ENCODE peak calls at places on chromosomes 1 and 21, in five cellular contexts. One of them, this sample, is unnamed.

GRCh38 chr1:235050911-235051360 is 77.7 kb downstream of the TOMM20 start:
- DNase-seq in GM12878: no peak
- DNase-seq in HepG2: no peak
- DNase-seq in GM12891: no peak
- DNase-seq in K562: peak
- DNase-seq in this sample: no peak

GRCh38 chr1:37159102-37159501 is 124.8 kb upstream of the GRIK3 start:
- DNase-seq in GM12878: no peak
- DNase-seq in HepG2: no peak
- DNase-seq in GM12891: no peak
- DNase-seq in K562: peak
- DNase-seq in this sample: no peak

GRCh38 chr21:37208056-37208705 is 59.0 kb downstream of the VPS26C start:
- DNase-seq in GM12878: peak
- DNase-seq in HepG2: peak
- DNase-seq in GM12891: no peak
- DNase-seq in K562: peak
- DNase-seq in this sample: peak

GRCh38 chr1:6040859-6041415 is 4.8 kb upstream of the KCNAB2 start:
- DNase-seq in GM12878: no peak
- DNase-seq in HepG2: no peak
- DNase-seq in GM12891: no peak
- DNase-seq in K562: no peak
- DNase-seq in this sample: no peak

GRCh38 chr1:151472852-151473731 is 13.8 kb upstream of the POGZ start:
- DNase-seq in GM12878: no peak
- DNase-seq in HepG2: no peak
- DNase-seq in GM12891: no peak
- DNase-seq in K562: peak
- DNase-seq in this sample: no peak

GRCh38 chr1:7679873-7680790 is 91.0 kb upstream of the VAMP3 start:
- DNase-seq in GM12878: no peak
- DNase-seq in HepG2: no peak
- DNase-seq in GM12891: no peak
- DNase-seq in K562: peak
- DNase-seq in this sample: no peak

GRCh38 chr1:115969509-115969908 is 6.8 kb upstream of the SLC22A15 start:
- DNase-seq in GM12878: no peak
- DNase-seq in HepG2: no peak
- DNase-seq in GM12891: no peak
- DNase-seq in K562: peak
- DNase-seq in this sample: no peak

GRCh38 chr1:12143631-12144155 is 23.1 kb upstream of the TNFRSF1B start:
- DNase-seq in GM12878: no peak
- DNase-seq in HepG2: no peak
- DNase-seq in GM12891: no peak
- DNase-seq in K562: no peak
- DNase-seq in this sample: no peak

GRCh38 chr21:17911628-17912027 is 92.5 kb upstream of the C21orf91 start:
- DNase-seq in GM12878: no peak
- DNase-seq in HepG2: no peak
- DNase-seq in GM12891: no peak
- DNase-seq in K562: no peak
- DNase-seq in this sample: no peak

GRCh38 chr1:34479731-34480130 is 275.1 kb upstream of the GJB5 start:
- DNase-seq in GM12878: no peak
- DNase-seq in HepG2: no peak
- DNase-seq in GM12891: no peak
- DNase-seq in K562: no peak
- DNase-seq in this sample: no peak

GRCh38 chr1:44532567-44532944 is 127.5 kb downstream of the RNF220 start:
- DNase-seq in GM12878: no peak
- DNase-seq in HepG2: peak
- DNase-seq in GM12891: no peak
- DNase-seq in K562: peak
- DNase-seq in this sample: no peak

GRCh38 chr21:29232601-29233541 is 65.9 kb upstream of the BACH1 start:
- DNase-seq in GM12878: no peak
- DNase-seq in HepG2: no peak
- DNase-seq in GM12891: no peak
- DNase-seq in K562: no peak
- DNase-seq in this sample: no peak

GRCh38 chr21:29233611-29234540 is 64.8 kb upstream of the BACH1 start:
- DNase-seq in GM12878: peak
- DNase-seq in HepG2: no peak
- DNase-seq in GM12891: peak
- DNase-seq in K562: no peak
- DNase-seq in this sample: peak

GRCh38 chr21:29230541-29231275 is 68.0 kb upstream of the BACH1 start:
- DNase-seq in GM12878: no peak
- DNase-seq in HepG2: no peak
- DNase-seq in GM12891: no peak
- DNase-seq in K562: no peak
- DNase-seq in this sample: no peak

GRCh38 chr21:29228306-29228705 is 70.4 kb upstream of the BACH1 start:
- DNase-seq in GM12878: no peak
- DNase-seq in HepG2: no peak
- DNase-seq in GM12891: no peak
- DNase-seq in K562: no peak
- DNase-seq in this sample: no peak

DNA sequence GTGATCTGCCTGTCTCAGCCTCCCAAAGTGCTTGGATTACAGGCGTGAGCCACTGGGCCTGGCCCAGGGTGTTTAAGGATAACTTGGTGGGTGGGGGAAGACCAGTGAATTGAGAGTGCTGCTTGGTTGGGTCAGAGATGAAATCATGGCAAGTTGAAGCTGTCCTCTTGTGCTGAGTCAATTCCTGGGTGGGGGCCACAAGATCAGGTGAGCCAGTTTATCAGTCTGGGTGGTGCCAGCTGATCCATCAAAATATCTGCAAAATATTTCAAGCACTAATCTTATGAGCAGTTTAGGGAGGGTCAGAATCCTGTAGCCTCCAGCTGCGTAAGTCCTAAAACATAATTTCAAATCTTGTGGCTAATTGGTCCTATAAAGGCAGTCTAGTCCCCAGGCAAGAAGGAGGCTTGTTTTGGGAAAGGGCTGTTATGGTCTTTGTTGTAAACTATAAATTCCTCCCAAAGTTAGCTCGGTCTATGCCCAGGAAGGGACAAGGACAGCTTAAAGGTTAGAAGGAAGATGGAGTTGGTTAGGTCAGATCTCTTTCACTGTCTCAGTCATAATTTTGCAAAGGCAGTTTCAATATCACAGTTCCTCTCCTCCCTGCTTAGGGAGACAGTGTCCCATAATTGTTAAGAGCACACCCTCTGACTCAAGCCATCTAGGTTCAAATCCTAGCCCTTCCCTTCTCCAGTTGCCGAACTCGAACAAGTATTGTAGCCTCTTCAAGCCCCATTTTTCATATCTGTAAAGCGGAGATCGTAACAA is 66.8 kb upstream of the BACH1 start:
- DNase-seq in GM12878: no peak
- DNase-seq in HepG2: no peak
- DNase-seq in GM12891: no peak
- DNase-seq in K562: no peak
- DNase-seq in this sample: no peak
- TF ChIP-seq TAF1 in GM12878: no peak
- TF ChIP-seq TAF1 in HepG2: no peak
- TF ChIP-seq TAF1 in GM12891: no peak
- TF ChIP-seq TAF1 in K562: no peak
- TF ChIP-seq TAF1 in this sample: no peak

GRCh38 chr1:204304067-204304466 is 55.7 kb downstream of the PLEKHA6 start:
- DNase-seq in GM12878: no peak
- DNase-seq in HepG2: no peak
- DNase-seq in GM12891: no peak
- DNase-seq in K562: no peak
- DNase-seq in this sample: no peak

GRCh38 chr1:204308023-204308628 is 51.6 kb downstream of the PLEKHA6 start:
- DNase-seq in GM12878: no peak
- DNase-seq in HepG2: no peak
- DNase-seq in GM12891: no peak
- DNase-seq in K562: no peak
- DNase-seq in this sample: no peak

GRCh38 chr1:204306076-204306475 is 53.7 kb downstream of the PLEKHA6 start:
- DNase-seq in GM12878: no peak
- DNase-seq in HepG2: no peak
- DNase-seq in GM12891: no peak
- DNase-seq in K562: no peak
- DNase-seq in this sample: no peak

GRCh38 chr1:204302769-204303168 is 57.0 kb downstream of the PLEKHA6 start:
- DNase-seq in GM12878: no peak
- DNase-seq in HepG2: no peak
- DNase-seq in GM12891: no peak
- DNase-seq in K562: no peak
- DNase-seq in this sample: no peak

GRCh38 chr1:204307334-204307883 is 52.3 kb downstream of the PLEKHA6 start:
- DNase-seq in GM12878: no peak
- DNase-seq in HepG2: no peak
- DNase-seq in GM12891: no peak
- DNase-seq in K562: no peak
- DNase-seq in this sample: no peak
- TF ChIP-seq POLR2AphosphoS5 in GM12878: no peak
- TF ChIP-seq POLR2AphosphoS5 in HepG2: no peak
- TF ChIP-seq POLR2AphosphoS5 in GM12891: no peak
- TF ChIP-seq POLR2AphosphoS5 in K562: no peak
- TF ChIP-seq POLR2AphosphoS5 in this sample: no peak

GRCh38 chr1:1400576-1401456 is 1.7 kb upstream of the CCNL2 start:
- DNase-seq in GM12878: no peak
- DNase-seq in HepG2: peak
- DNase-seq in GM12891: no peak
- DNase-seq in K562: no peak
- DNase-seq in this sample: no peak

GRCh38 chr1:1399187-1399869 is at the start of gene CCNL2:
- DNase-seq in GM12878: peak
- DNase-seq in HepG2: peak
- DNase-seq in GM12891: peak
- DNase-seq in K562: peak
- DNase-seq in this sample: peak

GRCh38 chr1:1401457-1402010 is 2.4 kb upstream of the CCNL2 start:
- DNase-seq in GM12878: no peak
- DNase-seq in HepG2: no peak
- DNase-seq in GM12891: no peak
- DNase-seq in K562: no peak
- DNase-seq in this sample: no peak

GRCh38 chr1:1398677-1399186 is 403 bp downstream of the CCNL2 start:
- DNase-seq in GM12878: no peak
- DNase-seq in HepG2: no peak
- DNase-seq in GM12891: no peak
- DNase-seq in K562: peak
- DNase-seq in this sample: no peak

GRCh38 chr1:1399870-1400575 is 888 bp upstream of the CCNL2 start:
- DNase-seq in GM12878: no peak
- DNase-seq in HepG2: no peak
- DNase-seq in GM12891: no peak
- DNase-seq in K562: no peak
- DNase-seq in this sample: no peak
- TF ChIP-seq POLR2A in GM12878: peak
- TF ChIP-seq POLR2A in HepG2: no peak
- TF ChIP-seq POLR2A in GM12891: no peak
- TF ChIP-seq POLR2A in K562: peak
- TF ChIP-seq POLR2A in this sample: peak

DNA sequence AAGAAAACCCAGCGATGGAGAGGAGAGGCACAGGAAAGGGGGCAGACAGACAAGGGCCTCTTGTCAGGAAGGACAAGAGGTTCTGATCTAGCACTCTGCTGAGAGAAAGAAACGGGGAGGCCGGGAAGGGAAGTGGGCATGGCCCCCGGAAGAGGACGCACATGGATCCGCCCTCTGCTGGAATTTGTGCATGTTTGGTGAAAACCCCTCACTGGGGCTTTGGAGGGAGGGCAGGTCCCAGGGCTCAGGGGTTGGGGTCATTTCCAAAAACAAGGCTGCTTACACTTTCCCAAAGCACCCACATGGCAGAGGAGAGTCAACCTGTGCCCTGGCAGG is 32.4 kb upstream of the ECE1 start:
- DNase-seq in GM12878: no peak
- DNase-seq in HepG2: no peak
- DNase-seq in GM12891: no peak
- DNase-seq in K562: no peak
- DNase-seq in this sample: no peak
- TF ChIP-seq TAF1 in GM12878: no peak
- TF ChIP-seq TAF1 in HepG2: no peak
- TF ChIP-seq TAF1 in GM12891: no peak
- TF ChIP-seq TAF1 in K562: no peak
- TF ChIP-seq TAF1 in this sample: no peak

GRCh38 chr1:23554481-23555224 is 4.6 kb downstream of the ID3 start:
- DNase-seq in GM12878: no peak
- DNase-seq in HepG2: peak
- DNase-seq in GM12891: peak
- DNase-seq in K562: peak
- DNase-seq in this sample: peak

GRCh38 chr1:23555949-23556640 is 3.2 kb downstream of the ID3 start:
- DNase-seq in GM12878: no peak
- DNase-seq in HepG2: peak
- DNase-seq in GM12891: no peak
- DNase-seq in K562: no peak
- DNase-seq in this sample: no peak

GRCh38 chr1:23553896-23554480 is 5.3 kb downstream of the ID3 start:
- DNase-seq in GM12878: no peak
- DNase-seq in HepG2: no peak
- DNase-seq in GM12891: no peak
- DNase-seq in K562: peak
- DNase-seq in this sample: no peak

GRCh38 chr1:23556661-23557470 is 2.4 kb downstream of the ID3 start:
- DNase-seq in GM12878: no peak
- DNase-seq in HepG2: peak
- DNase-seq in GM12891: no peak
- DNase-seq in K562: no peak
- DNase-seq in this sample: no peak

DNA sequence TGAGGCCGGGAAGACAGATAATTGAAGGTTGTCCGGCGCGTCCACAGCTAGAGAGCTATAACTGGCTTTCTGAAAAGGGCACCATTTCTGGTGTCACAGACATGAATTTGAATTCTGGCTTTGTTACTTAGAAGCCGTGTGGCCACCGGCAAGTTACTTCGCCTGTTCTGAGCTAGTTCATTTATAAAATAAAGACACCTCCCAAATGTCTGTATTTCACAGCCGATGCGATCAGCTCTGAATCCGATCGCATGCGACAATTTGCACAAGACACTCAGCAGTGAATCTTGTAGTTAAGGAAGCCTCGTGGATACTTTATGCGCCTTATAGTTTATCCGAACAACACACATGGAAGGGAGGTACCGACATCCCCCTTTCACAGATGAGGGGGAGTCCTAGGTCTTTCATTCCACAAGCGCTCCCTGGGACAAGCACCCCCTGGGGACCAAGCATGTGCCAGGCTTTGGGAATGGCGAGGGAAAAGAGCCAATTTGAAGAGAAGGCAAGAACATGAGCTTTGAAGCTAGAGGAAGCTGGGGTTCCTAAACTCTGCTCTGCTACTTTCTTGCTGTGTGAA is 4.0 kb downstream of the ID3 start:
- DNase-seq in GM12878: no peak
- DNase-seq in HepG2: no peak
- DNase-seq in GM12891: no peak
- DNase-seq in K562: no peak
- DNase-seq in this sample: no peak
- TF ChIP-seq POLR2AphosphoS5 in GM12878: no peak
- TF ChIP-seq POLR2AphosphoS5 in HepG2: no peak
- TF ChIP-seq POLR2AphosphoS5 in GM12891: no peak
- TF ChIP-seq POLR2AphosphoS5 in K562: no peak
- TF ChIP-seq POLR2AphosphoS5 in this sample: no peak

GRCh38 chr1:38858833-38859560 is 575 bp downstream of the RRAGC start:
- DNase-seq in GM12878: no peak
- DNase-seq in HepG2: peak
- DNase-seq in GM12891: no peak
- DNase-seq in K562: peak
- DNase-seq in this sample: peak
- TF ChIP-seq POLR2A in GM12878: no peak
- TF ChIP-seq POLR2A in HepG2: peak
- TF ChIP-seq POLR2A in GM12891: no peak
- TF ChIP-seq POLR2A in K562: no peak
- TF ChIP-seq POLR2A in this sample: no peak